ENCODE peak calls at places on chromosomes 16 and 17, in six cellular contexts. L is activated T-cell treated with anti-CD3 and anti-CD28 coated beads, Interleukin-2, amount 50 U/mL, for 24 hours; P is amygdala; M is midbrain; A is A673; G is astrocyte of the spinal cord. U is an unnamed sample.

GRCh38 chr16:74521691-74522090 is 85.2 kb downstream of the GLG1 start:
- DNase-seq in L (no peak), M (peak), P (peak), A (peak), G (peak), U (peak)

GRCh38 chr17:36671144-36671543 is 69.8 kb downstream of the MRM1 start:
- DNase-seq in L (no peak), M (no peak), P (no peak), G (no peak), A (no peak), U (no peak)

GRCh38 chr16:4505356-4506153 is 29.4 kb downstream of the HMOX2 start:
- DNase-seq in L (peak), M (no peak), A (no peak), P (no peak), G (no peak), U (peak)

GRCh38 chr16:35746963-35747657 is 2287.7 kb downstream of the TP53TG3F start:
- DNase-seq in G (no peak), P (no peak), A (no peak), M (no peak), L (no peak), U (no peak)

GRCh38 chr16:11797957-11798299 is 870 bp upstream of the ZC3H7A start:
- DNase-seq in M (peak), A (no peak), L (no peak), G (no peak), P (no peak), U (no peak)

GRCh38 chr16:48576927-48577326 is 33.1 kb downstream of the N4BP1 start:
- DNase-seq in A (no peak), P (no peak), M (no peak), G (peak), L (peak), U (no peak)

GRCh38 chr17:34665150-34665802 is 85.9 kb downstream of the TMEM132E start:
- DNase-seq in M (no peak), L (no peak), G (no peak), P (no peak), A (no peak), U (no peak)

GRCh38 chr16:2190002-2190658 is 6.3 kb downstream of the CASKIN1 start:
- DNase-seq in A (no peak), G (no peak), P (no peak), M (no peak), L (no peak), U (no peak)

GRCh38 chr16:84042879-84043485 is 387 bp upstream of the SLC38A8 start:
- DNase-seq in G (no peak), A (no peak), L (no peak), P (no peak), M (no peak), U (no peak)

GRCh38 chr16:10981697-10982216 is 37.4 kb downstream of the CLEC16A start:
- DNase-seq in P (no peak), G (no peak), L (peak), M (no peak), A (peak), U (no peak)

GRCh38 chr17:44971776-44972483 is 3.8 kb upstream of the C1QL1 start:
- DNase-seq in L (peak), A (no peak), M (no peak), P (peak), G (peak), U (peak)